ENCODE peak calls at places on chromosomes 6 and 20, in four cellular contexts. One of them, this sample, is unnamed.

GRCh38 chr20:63014710-63015109 is 7.9 kb upstream of the BHLHE23 start:
- DNase-seq in K562: no peak
- DNase-seq in GM12878: no peak
- DNase-seq in HepG2: no peak
- DNase-seq in this sample: no peak

GRCh38 chr20:19025430-19026120 is 186.9 kb upstream of the SLC24A3 start:
- DNase-seq in HepG2: no peak
- DNase-seq in GM12878: no peak
- DNase-seq in K562: no peak
- DNase-seq in this sample: no peak

GRCh38 chr20:6006603-6006949 is 47.3 kb downstream of the LRRN4 start:
- DNase-seq in GM12878: no peak
- DNase-seq in K562: no peak
- DNase-seq in HepG2: no peak
- DNase-seq in this sample: no peak

GRCh38 chr20:642398-643174 is 10.4 kb downstream of the SRXN1 start:
- DNase-seq in K562: peak
- DNase-seq in HepG2: peak
- DNase-seq in GM12878: no peak
- DNase-seq in this sample: no peak

GRCh38 chr6:41336824-41337223 is 1.4 kb downstream of the NCR2 start:
- DNase-seq in K562: no peak
- DNase-seq in GM12878: no peak
- DNase-seq in HepG2: no peak
- DNase-seq in this sample: no peak

GRCh38 chr20:48159156-48159971 is 374.1 kb upstream of the SULF2 start:
- DNase-seq in K562: no peak
- DNase-seq in HepG2: no peak
- DNase-seq in GM12878: no peak
- DNase-seq in this sample: no peak

GRCh38 chr6:32941412-32941784 is 570 bp upstream of the HLA-DMB start:
- DNase-seq in HepG2: no peak
- DNase-seq in GM12878: peak
- DNase-seq in K562: no peak
- DNase-seq in this sample: no peak

GRCh38 chr20:35820715-35821114 is 48.9 kb downstream of the PHF20 start:
- DNase-seq in K562: no peak
- DNase-seq in GM12878: no peak
- DNase-seq in HepG2: no peak
- DNase-seq in this sample: no peak

GRCh38 chr6:34679552-34680255 is 16.9 kb downstream of the ILRUN start:
- DNase-seq in GM12878: no peak
- DNase-seq in K562: no peak
- DNase-seq in HepG2: no peak
- DNase-seq in this sample: no peak

GRCh38 chr6:32369678-32370077 is 2.0 kb downstream of the TSBP1 start:
- DNase-seq in HepG2: no peak
- DNase-seq in GM12878: no peak
- DNase-seq in K562: no peak
- DNase-seq in this sample: no peak

GRCh38 chr6:31272431-31272830 is 539 bp upstream of the HLA-C start:
- DNase-seq in HepG2: no peak
- DNase-seq in GM12878: no peak
- DNase-seq in K562: no peak
- DNase-seq in this sample: no peak

GRCh38 chr20:48294196-48294595 is 508.9 kb upstream of the SULF2 start:
- DNase-seq in HepG2: no peak
- DNase-seq in K562: no peak
- DNase-seq in GM12878: no peak
- DNase-seq in this sample: no peak

GRCh38 chr6:112881027-112881426 is 533.9 kb downstream of the RFPL4B start:
- DNase-seq in GM12878: no peak
- DNase-seq in K562: peak
- DNase-seq in HepG2: no peak
- DNase-seq in this sample: no peak

GRCh38 chr6:47478233-47479155 is 905 bp downstream of the CD2AP start:
- DNase-seq in HepG2: peak
- DNase-seq in K562: peak
- DNase-seq in GM12878: no peak
- DNase-seq in this sample: no peak

GRCh38 chr20:37319120-37319717 is 26.7 kb upstream of the SRC start:
- DNase-seq in K562: no peak
- DNase-seq in HepG2: no peak
- DNase-seq in GM12878: no peak
- DNase-seq in this sample: no peak

GRCh38 chr20:48717095-48717958 is 110.5 kb downstream of the PREX1 start:
- DNase-seq in K562: no peak
- DNase-seq in GM12878: peak
- DNase-seq in HepG2: no peak
- DNase-seq in this sample: no peak

GRCh38 chr6:167795874-167796667 is 30.6 kb upstream of the AFDN start:
- DNase-seq in HepG2: no peak
- DNase-seq in K562: no peak
- DNase-seq in GM12878: no peak
- DNase-seq in this sample: no peak

DNA sequence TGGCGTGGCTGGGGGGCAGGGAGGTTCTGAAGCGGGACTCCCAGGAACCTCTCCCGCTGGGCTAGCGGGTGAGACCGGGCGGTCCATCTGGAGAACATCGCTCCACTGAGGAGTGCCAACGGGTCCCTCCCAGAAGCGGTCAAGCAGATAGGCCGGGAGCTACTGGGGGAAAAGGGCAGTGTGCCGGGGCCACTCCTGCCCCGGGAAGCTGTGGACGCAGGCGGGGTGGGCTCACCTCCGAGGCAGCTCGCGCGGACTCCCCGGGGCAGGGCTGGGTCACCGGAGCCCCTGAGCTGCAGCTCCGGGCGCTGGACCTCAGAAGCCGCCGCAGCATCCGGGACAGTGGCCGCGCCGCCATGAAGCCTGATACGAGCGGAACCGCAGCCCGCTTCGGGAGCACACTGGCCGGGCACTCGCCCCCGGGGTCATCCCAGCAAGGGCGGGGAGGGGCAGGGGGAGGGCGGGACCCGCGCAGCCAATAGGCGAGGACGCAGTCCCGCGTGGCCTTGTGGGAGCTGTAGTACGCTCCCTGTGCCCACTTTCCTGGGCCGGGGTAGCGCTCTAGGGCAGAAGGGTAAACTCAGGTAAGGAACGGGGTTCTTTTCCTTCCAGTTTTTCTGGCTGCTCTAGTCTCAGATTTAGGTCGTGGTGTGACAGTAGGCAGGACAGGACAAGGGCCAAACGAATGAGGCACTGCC is at the start of gene MOCS1:
- DNase-seq in HepG2: peak
- DNase-seq in GM12878: no peak
- DNase-seq in K562: peak
- DNase-seq in this sample: peak
- TF ChIP-seq SP1 in HepG2: no peak
- TF ChIP-seq SP1 in GM12878: no peak
- TF ChIP-seq SP1 in K562: no peak
- TF ChIP-seq SP1 in this sample: no peak

DNA sequence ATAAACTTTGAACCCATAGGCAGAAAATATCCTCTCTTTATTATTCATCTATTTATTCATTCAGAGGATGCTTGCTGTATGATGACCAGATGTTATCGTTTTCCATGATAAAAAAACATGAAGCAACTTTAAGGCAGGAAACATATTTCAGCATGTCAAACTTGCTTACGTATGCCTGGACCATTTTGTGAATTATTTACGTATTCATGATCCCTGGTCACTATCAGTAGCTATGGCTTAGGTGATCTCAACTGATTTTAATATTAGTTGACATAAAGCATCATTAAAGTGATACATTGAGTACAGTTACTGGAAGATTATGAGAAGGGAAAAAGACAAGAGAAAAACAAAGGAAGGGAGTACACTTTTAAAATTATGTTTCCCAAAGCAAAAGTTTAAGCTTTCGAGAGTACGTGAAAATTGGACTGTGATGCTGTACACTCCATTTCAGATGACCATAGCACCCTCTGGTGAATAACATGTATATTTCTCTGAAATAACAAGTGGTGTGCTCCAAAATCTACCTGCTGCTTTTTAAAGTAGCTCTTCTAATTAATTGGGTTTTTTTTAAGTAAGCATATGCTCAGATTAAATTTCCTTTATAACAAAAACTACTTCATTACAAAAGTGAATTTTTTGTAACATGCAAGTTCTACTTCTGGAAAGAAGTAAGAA is 215.1 kb upstream of the HSF2 start:
- DNase-seq in K562: no peak
- DNase-seq in HepG2: peak
- DNase-seq in GM12878: no peak
- DNase-seq in this sample: peak
- TF ChIP-seq FOXK2 in K562: no peak
- TF ChIP-seq FOXK2 in HepG2: no peak
- TF ChIP-seq FOXK2 in GM12878: no peak
- TF ChIP-seq FOXK2 in this sample: no peak

GRCh38 chr6:85923013-85923430 is 280.3 kb upstream of the SYNCRIP start:
- DNase-seq in K562: peak
- DNase-seq in GM12878: peak
- DNase-seq in HepG2: peak
- DNase-seq in this sample: peak
- TF ChIP-seq SP1 in K562: no peak
- TF ChIP-seq SP1 in GM12878: no peak
- TF ChIP-seq SP1 in HepG2: no peak
- TF ChIP-seq SP1 in this sample: no peak

GRCh38 chr20:39081255-39081654 is 119.1 kb downstream of the DHX35 start:
- DNase-seq in HepG2: peak
- DNase-seq in GM12878: peak
- DNase-seq in K562: peak
- DNase-seq in this sample: peak

GRCh38 chr20:39080326-39080725 is 118.2 kb downstream of the DHX35 start:
- DNase-seq in GM12878: no peak
- DNase-seq in K562: no peak
- DNase-seq in HepG2: no peak
- DNase-seq in this sample: no peak

GRCh38 chr20:39075731-39076130 is 113.6 kb downstream of the DHX35 start:
- DNase-seq in K562: no peak
- DNase-seq in HepG2: no peak
- DNase-seq in GM12878: no peak
- DNase-seq in this sample: no peak

GRCh38 chr20:39072653-39073052 is 110.5 kb downstream of the DHX35 start:
- DNase-seq in K562: no peak
- DNase-seq in HepG2: no peak
- DNase-seq in GM12878: no peak
- DNase-seq in this sample: no peak

GRCh38 chr20:39076958-39077357 is 114.8 kb downstream of the DHX35 start:
- DNase-seq in GM12878: no peak
- DNase-seq in K562: no peak
- DNase-seq in HepG2: no peak
- DNase-seq in this sample: no peak
- TF ChIP-seq FOXK2 in GM12878: no peak
- TF ChIP-seq FOXK2 in K562: no peak
- TF ChIP-seq FOXK2 in HepG2: no peak
- TF ChIP-seq FOXK2 in this sample: no peak

GRCh38 chr20:31711416-31712111 is 11.1 kb downstream of the BCL2L1 start:
- DNase-seq in K562: no peak
- DNase-seq in GM12878: no peak
- DNase-seq in HepG2: peak
- DNase-seq in this sample: no peak
- TF ChIP-seq SP1 in K562: no peak
- TF ChIP-seq SP1 in GM12878: no peak
- TF ChIP-seq SP1 in HepG2: no peak
- TF ChIP-seq SP1 in this sample: no peak

GRCh38 chr6:148307400-148307799 is 35.2 kb upstream of the SASH1 start:
- DNase-seq in HepG2: no peak
- DNase-seq in K562: no peak
- DNase-seq in GM12878: no peak
- DNase-seq in this sample: no peak

GRCh38 chr6:148306287-148306686 is 36.4 kb upstream of the SASH1 start:
- DNase-seq in HepG2: no peak
- DNase-seq in GM12878: no peak
- DNase-seq in K562: no peak
- DNase-seq in this sample: no peak

GRCh38 chr6:148309301-148309700 is 33.3 kb upstream of the SASH1 start:
- DNase-seq in GM12878: no peak
- DNase-seq in HepG2: no peak
- DNase-seq in K562: no peak
- DNase-seq in this sample: no peak

GRCh38 chr6:148303616-148304015 is 39.0 kb upstream of the SASH1 start:
- DNase-seq in HepG2: no peak
- DNase-seq in K562: no peak
- DNase-seq in GM12878: no peak
- DNase-seq in this sample: no peak

GRCh38 chr6:148304976-148305375 is 37.7 kb upstream of the SASH1 start:
- DNase-seq in HepG2: no peak
- DNase-seq in K562: no peak
- DNase-seq in GM12878: no peak
- DNase-seq in this sample: no peak
- TF ChIP-seq FOXK2 in HepG2: no peak
- TF ChIP-seq FOXK2 in K562: no peak
- TF ChIP-seq FOXK2 in GM12878: no peak
- TF ChIP-seq FOXK2 in this sample: no peak

GRCh38 chr20:57264151-57264792 is 2.2 kb downstream of the BMP7 start:
- DNase-seq in GM12878: no peak
- DNase-seq in K562: no peak
- DNase-seq in HepG2: peak
- DNase-seq in this sample: no peak
- TF ChIP-seq SP1 in GM12878: no peak
- TF ChIP-seq SP1 in K562: no peak
- TF ChIP-seq SP1 in HepG2: no peak
- TF ChIP-seq SP1 in this sample: no peak

This sample was measured in HEK293T.